ENCODE peak calls at places on chromosomes 13 and 19, in four cellular contexts. D, U, B and O are unnamed samples.

GRCh38 chr19:7597689-7598088 is 2.0 kb downstream of the CAMSAP3 start:
- DNase-seq in D (no peak), B (no peak), U (no peak), O (no peak)

GRCh38 chr19:839146-839872 is 1.5 kb upstream of the PRTN3 start:
- DNase-seq in B (no peak), U (no peak), D (no peak), O (no peak)

GRCh38 chr13:44274838-44275237 is 98.8 kb upstream of the SERP2 start:
- DNase-seq in D (no peak), U (peak), B (no peak), O (no peak)

GRCh38 chr19:52825765-52826164 is 4.3 kb upstream of the ZNF28 start:
- DNase-seq in U (no peak), D (no peak), B (no peak), O (no peak)

GRCh38 chr19:32407004-32407992 is 1.7 kb downstream of the DPY19L3 start:
- DNase-seq in U (peak), D (peak), B (no peak), O (no peak)

GRCh38 chr19:17170538-17171297 is 44.4 kb upstream of the USE1 start:
- DNase-seq in D (peak), B (no peak), U (no peak), O (no peak)

GRCh38 chr13:70188567-70188966 is 80.3 kb upstream of the KLHL1 start:
- DNase-seq in U (no peak), B (no peak), D (no peak), O (no peak)

GRCh38 chr19:48186541-48186991 is 16.1 kb downstream of the ZSWIM9 start:
- DNase-seq in U (no peak), D (no peak), B (no peak), O (no peak)

GRCh38 chr13:46845146-46845545 is 48.2 kb upstream of the ESD start:
- DNase-seq in D (no peak), B (no peak), U (no peak), O (no peak)

GRCh38 chr19:4567584-4568071 is 8.1 kb upstream of the SEMA6B start:
- DNase-seq in B (peak), D (peak), U (peak), O (peak)